ENCODE peak calls at places on chromosome 13, in six cellular contexts. T is ascending aorta, Y is GM12864, Z is AG04449, P is Peyer's patch, R is thoracic aorta. M is an unnamed sample.

GRCh38 chr13:80486407-80486806 is 145.5 kb upstream of the SPRY2 start:
- DNase-seq in R (no peak), T (no peak), Y (no peak), Z (no peak), P (no peak), M (peak; percentile 35)

GRCh38 chr13:42883142-42883541 is 101.8 kb downstream of the FAM216B start:
- DNase-seq in R (no peak), Y (no peak), T (no peak), Z (no peak), P (no peak), M (peak; percentile 21)

GRCh38 chr13:65789815-65790214 is 1440.3 kb downstream of the PCDH9 start:
- DNase-seq in T (no peak), P (no peak), Y (no peak), R (no peak), Z (peak; percentile 2), M (peak; percentile 3)

GRCh38 chr13:95603887-95604533 is 40.5 kb downstream of the DZIP1 start:
- DNase-seq in Y (no peak), T (no peak), Z (no peak), P (peak; percentile 53), R (no peak), M (no peak)

GRCh38 chr13:110726726-110727125 is 13.2 kb downstream of the ING1 start:
- DNase-seq in T (no peak), Z (no peak), P (peak; percentile 71), R (no peak), Y (no peak), M (no peak)

GRCh38 chr13:60756306-60756705 is 359.3 kb downstream of the TDRD3 start:
- DNase-seq in P (no peak), Y (no peak), T (no peak), Z (no peak), R (no peak), M (no peak)

GRCh38 chr13:39451301-39451700 is 151.7 kb downstream of the LHFPL6 start:
- DNase-seq in P (no peak), T (no peak), Z (no peak), R (no peak), Y (no peak), M (peak; percentile 69)

GRCh38 chr13:35700661-35701060 is 224.2 kb upstream of the MAB21L1 start:
- DNase-seq in Z (peak; percentile 83), R (no peak), T (no peak), P (no peak), Y (no peak), M (no peak)

GRCh38 chr13:61600360-61601033 is 184.8 kb upstream of the PCDH20 start:
- DNase-seq in P (no peak), Z (no peak), Y (no peak), R (no peak), T (no peak), M (no peak)

GRCh38 chr13:89361909-89362308 is 1690.7 kb downstream of the SLITRK5 start:
- DNase-seq in Y (no peak), R (no peak), T (no peak), Z (no peak), P (no peak), M (no peak)

GRCh38 chr13:53242015-53242414 is 213.4 kb downstream of the OLFM4 start:
- DNase-seq in P (no peak), R (no peak), Y (no peak), T (no peak), Z (no peak), M (no peak)

GRCh38 chr13:106113796-106114195 is 421.7 kb downstream of the EFNB2 start:
- DNase-seq in P (no peak), R (no peak), T (no peak), Y (no peak), Z (no peak), M (no peak)

GRCh38 chr13:66618702-66619101 is 611.4 kb downstream of the PCDH9 start:
- DNase-seq in P (no peak), Y (no peak), T (no peak), Z (peak; percentile 4), R (no peak), M (peak; percentile 10)

GRCh38 chr13:45700971-45701900 is 884 bp upstream of the CBY2 start:
- DNase-seq in T (no peak), R (no peak), Y (peak; percentile 96), Z (no peak), P (no peak), M (no peak)

GRCh38 chr13:109678459-109678858 is 107.9 kb downstream of the IRS2 start:
- DNase-seq in Z (no peak), Y (no peak), T (no peak), R (no peak), P (no peak), M (no peak)

GRCh38 chr13:102651892-102652291 is 43.0 kb downstream of the METTL21C start:
- DNase-seq in Z (no peak), Y (no peak), P (no peak), T (no peak), R (no peak), M (peak; percentile 95)

GRCh38 chr13:95298169-95298940 is 2.9 kb downstream of the ABCC4 start:
- DNase-seq in Y (no peak), P (no peak), T (no peak), Z (no peak), R (no peak), M (no peak)

GRCh38 chr13:110832205-110832479 is 82.7 kb downstream of the ANKRD10 start:
- DNase-seq in Z (no peak), P (no peak), R (no peak), T (no peak), Y (no peak), M (no peak)

GRCh38 chr13:105196052-105196451 is 1339.4 kb downstream of the EFNB2 start:
- DNase-seq in P (no peak), Y (no peak), T (no peak), Z (peak; percentile 53), R (no peak), M (peak; percentile 79)

GRCh38 chr13:52459668-52460067 is 4.4 kb downstream of the CKAP2 start:
- DNase-seq in R (no peak), T (no peak), Z (no peak), Y (no peak), P (no peak), M (peak; percentile 17)

GRCh38 chr13:76884571-76885202 is 1.5 kb downstream of the KCTD12 start:
- DNase-seq in T (no peak), R (no peak), Y (no peak), Z (no peak), P (no peak), M (peak; percentile 60)

GRCh38 chr13:103517066-103517767 is 451.0 kb upstream of the SLC10A2 start:
- DNase-seq in Y (no peak), R (no peak), T (no peak), Z (no peak), P (no peak), M (no peak)

GRCh38 chr13:35714588-35714987 is 238.1 kb upstream of the MAB21L1 start:
- DNase-seq in P (no peak), Z (no peak), T (no peak), Y (no peak), R (no peak), M (no peak)

GRCh38 chr13:109427148-109427547 is 359.2 kb downstream of the IRS2 start:
- DNase-seq in Z (no peak), P (no peak), T (no peak), R (no peak), Y (no peak), M (peak; percentile 33)

GRCh38 chr13:70390968-70391367 is 282.7 kb upstream of the KLHL1 start:
- DNase-seq in R (no peak), Y (no peak), P (no peak), Z (no peak), T (no peak), M (no peak)

GRCh38 chr13:79196366-79196765 is 209.7 kb downstream of the RBM26 start:
- DNase-seq in R (no peak), Y (no peak), T (no peak), Z (no peak), P (no peak), M (no peak)

GRCh38 chr13:95833713-95834112 is 156.8 kb downstream of the DNAJC3 start:
- DNase-seq in Z (no peak), Y (no peak), P (no peak), T (no peak), R (no peak), M (peak; percentile 18)

GRCh38 chr13:48315981-48316380 is 12.4 kb downstream of the RB1 start:
- DNase-seq in P (no peak), Y (no peak), Z (no peak), R (no peak), T (no peak), M (no peak)

GRCh38 chr13:44378277-44378676 is 4.7 kb downstream of the SERP2 start:
- DNase-seq in Y (no peak), Z (no peak), P (no peak), R (no peak), T (no peak), M (no peak)
- TF ChIP-seq CTCF in Y (no peak), Z (no peak), P (no peak), R (no peak), T (no peak), M (no peak)

GRCh38 chr13:51047434-51048165 is 63.5 kb downstream of the C13orf42 start:
- DNase-seq in P (no peak), T (no peak), R (no peak), Z (no peak), Y (no peak), M (no peak)

GRCh38 chr13:51048166-51048461 is 63.0 kb downstream of the C13orf42 start:
- DNase-seq in Y (no peak), Z (no peak), R (no peak), T (no peak), P (no peak), M (no peak)

GRCh38 chr13:51045450-51045849 is 65.6 kb downstream of the C13orf42 start:
- DNase-seq in R (no peak), Z (no peak), P (no peak), Y (no peak), T (no peak), M (no peak)

GRCh38 chr13:51050021-51050886 is 60.8 kb downstream of the C13orf42 start:
- DNase-seq in Z (no peak), R (no peak), P (no peak), Y (no peak), T (no peak), M (peak; percentile 10)
- H3K4me3 ChIP-seq in Z (no peak overlapping the region), R (no peak overlapping the region), P (no peak overlapping the region), Y (no peak overlapping the region), T (no peak overlapping the region), M (no peak overlapping the region)

DNA sequence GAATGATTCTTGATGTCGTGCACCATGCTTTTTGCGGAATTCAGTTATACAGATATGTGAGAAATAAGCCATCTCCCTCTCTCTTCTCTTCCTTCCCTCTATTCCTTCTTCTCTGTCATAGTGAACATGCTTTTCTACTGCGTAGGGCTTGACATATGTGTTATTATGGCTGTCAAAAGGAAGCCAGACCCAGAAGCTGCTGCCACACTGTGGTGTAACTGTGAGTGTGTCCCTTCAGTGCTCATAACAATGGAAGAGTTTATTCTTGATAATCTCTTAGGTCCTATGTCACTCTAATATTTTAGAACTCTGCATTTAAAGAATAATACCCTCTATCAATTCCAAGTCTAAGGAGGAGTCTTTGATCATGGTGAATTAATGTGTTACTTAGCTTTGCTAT is 208.9 kb upstream of the TMTC4 start:
- DNase-seq in Y (no peak), Z (no peak), P (no peak), R (no peak), T (no peak), M (no peak)
- TF ChIP-seq CTCF in Y (no peak), Z (no peak), P (no peak), R (no peak), T (no peak), M (no peak)

DNA sequence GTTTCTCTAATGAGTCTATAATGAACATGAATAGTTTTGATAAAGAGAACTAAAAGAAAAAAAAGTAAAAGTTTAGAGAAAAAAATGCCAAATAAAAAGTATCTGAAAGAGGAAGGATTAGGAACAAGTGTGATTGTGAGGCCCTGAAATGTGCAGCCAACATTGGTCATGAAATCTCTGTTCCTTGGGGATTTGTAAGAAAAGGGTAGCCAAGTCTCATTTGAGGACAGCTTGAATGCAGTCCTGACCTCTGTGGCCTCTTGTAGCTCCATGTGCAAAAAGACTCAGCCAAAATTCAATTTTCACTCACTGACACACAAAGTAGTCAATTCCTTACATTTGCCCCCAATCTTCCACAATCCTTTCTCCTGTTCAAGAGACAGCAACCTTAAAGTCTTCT is 167.9 kb downstream of the KLF12 start:
- DNase-seq in Y (no peak), Z (no peak), P (no peak), R (no peak), T (no peak), M (no peak)
- H3K4me3 ChIP-seq in Y (no peak overlapping the region), Z (no peak overlapping the region), P (no peak overlapping the region), R (no peak overlapping the region), T (no peak overlapping the region), M (no peak overlapping the region)